ENCODE peak calls at places on chromosome 18, in five cellular contexts. G, C, S, Q and L are unnamed samples.

GRCh38 chr18:48948112-48949050 is 2.4 kb downstream of the SMAD7 start:
- DNase-seq in C (peak), G (peak), Q (no peak), S (no peak), L (peak)

GRCh38 chr18:70333757-70334156 is 44.9 kb downstream of the SOCS6 start:
- DNase-seq in C (no peak), S (no peak), Q (peak), G (no peak), L (no peak)

GRCh38 chr18:10563886-10564285 is 38.1 kb downstream of the NAPG start:
- DNase-seq in S (no peak), Q (no peak), C (no peak), G (no peak), L (no peak)

GRCh38 chr18:7417742-7418141 is 149.4 kb upstream of the PTPRM start:
- DNase-seq in S (no peak), G (no peak), Q (no peak), C (no peak), L (no peak)

GRCh38 chr18:48843596-48843995 is 107.2 kb downstream of the SMAD7 start:
- DNase-seq in Q (no peak), G (no peak), C (no peak), S (no peak), L (no peak)

GRCh38 chr18:55908790-55909408 is 320.9 kb upstream of the TCF4 start:
- DNase-seq in S (no peak), Q (no peak), C (no peak), G (no peak), L (no peak)

GRCh38 chr18:74519320-74520095 is 14.8 kb upstream of the CNDP1 start:
- DNase-seq in Q (no peak), G (no peak), C (peak), S (no peak), L (no peak)

GRCh38 chr18:34697891-34698290 is 12.2 kb upstream of the DTNA start:
- DNase-seq in S (no peak), G (no peak), Q (no peak), C (no peak), L (no peak)

GRCh38 chr18:30175621-30176225 is 866.8 kb downstream of the DSC3 start:
- DNase-seq in G (no peak), Q (no peak), S (no peak), C (no peak), L (no peak)